ENCODE peak calls at places on chromosomes 6 and 20, in six cellular contexts. P, Q, Y, G, S and L are unnamed samples.

GRCh38 chr6:33592595-33593413 is 12.7 kb upstream of the BAK1 start:
- DNase-seq in P (no peak), Q (no peak), Y (no peak), G (no peak), S (no peak), L (no peak)

GRCh38 chr6:7469696-7470095 is 71.8 kb upstream of the DSP start:
- DNase-seq in P (no peak), Q (no peak), Y (no peak), G (no peak), S (peak), L (no peak)

GRCh38 chr20:20926222-20926905 is 179.8 kb downstream of the LINC00237 start:
- DNase-seq in P (no peak), Q (no peak), Y (no peak), G (no peak), S (no peak), L (peak)

GRCh38 chr20:830011-830521 is 3.4 kb upstream of the FAM110A start:
- DNase-seq in P (no peak), Q (no peak), Y (no peak), G (peak), S (peak), L (no peak)

GRCh38 chr20:1893721-1894470 is 1.3 kb upstream of the SIRPA start:
- DNase-seq in P (no peak), Q (no peak), Y (no peak), G (no peak), S (no peak), L (peak)

GRCh38 chr6:54981647-54982046 is 135.1 kb downstream of the FAM83B start:
- DNase-seq in P (no peak), Q (no peak), Y (no peak), G (no peak), S (no peak), L (no peak)

GRCh38 chr6:1029196-1029595 is 282.7 kb upstream of the FOXQ1 start:
- DNase-seq in P (no peak), Q (no peak), Y (no peak), G (peak), S (no peak), L (no peak)

GRCh38 chr6:108589244-108589730 is 28.6 kb downstream of the FOXO3 start:
- DNase-seq in P (no peak), Q (peak), Y (no peak), G (peak), S (peak), L (no peak)

GRCh38 chr6:70292144-70292543 is 10.7 kb downstream of the COL9A1 start:
- DNase-seq in P (no peak), Q (no peak), Y (no peak), G (no peak), S (no peak), L (no peak)

GRCh38 chr6:25472314-25472713 is 179.7 kb upstream of the SCGN start:
- DNase-seq in P (no peak), Q (peak), Y (no peak), G (no peak), S (no peak), L (peak)

GRCh38 chr20:10622657-10623418 is 51.0 kb downstream of the JAG1 start:
- DNase-seq in P (no peak), Q (no peak), Y (no peak), G (peak), S (no peak), L (no peak)

GRCh38 chr6:24060982-24061754 is 64.8 kb upstream of the NRSN1 start:
- DNase-seq in P (no peak), Q (no peak), Y (no peak), G (no peak), S (no peak), L (no peak)